ENCODE peak calls at places on chromosomes 2 and 18, in six cellular contexts. X, P, U, J, D and C are unnamed samples.

GRCh38 chr18:79523738-79524180 is 128.0 kb downstream of the NFATC1 start:
- DNase-seq in U (peak), P (peak), X (no peak), D (peak), J (no peak), C (no peak)

GRCh38 chr2:72963423-72964145 is 46.3 kb downstream of the EMX1 start:
- DNase-seq in P (no peak), X (no peak), D (no peak), J (no peak), U (no peak), C (no peak)

GRCh38 chr2:2805263-2805662 is 474.2 kb upstream of the MYT1L start:
- DNase-seq in P (no peak), X (no peak), U (no peak), D (no peak), J (no peak), C (no peak)

GRCh38 chr18:31821452-31822171 is 60.9 kb upstream of the SLC25A52 start:
- DNase-seq in U (no peak), X (no peak), J (no peak), P (no peak), D (no peak), C (no peak)

GRCh38 chr2:27156739-27157475 is 8.1 kb downstream of the TCF23 start:
- DNase-seq in J (no peak), X (no peak), U (no peak), D (no peak), P (no peak), C (no peak)

GRCh38 chr18:54776282-54776977 is 51.8 kb upstream of the RAB27B start:
- DNase-seq in J (peak), X (no peak), U (peak), P (peak), D (peak), C (no peak)

GRCh38 chr2:168770796-168771195 is 31.6 kb upstream of the NOSTRIN start:
- DNase-seq in X (no peak), J (no peak), D (no peak), P (no peak), U (no peak), C (no peak)

GRCh38 chr2:240296611-240297552 is 138.6 kb upstream of the GPC1 start:
- DNase-seq in U (no peak), X (no peak), P (no peak), D (no peak), J (peak), C (no peak)

GRCh38 chr2:203404996-203405395 is 76.8 kb downstream of the ABI2 start:
- DNase-seq in D (no peak), J (no peak), X (no peak), P (no peak), U (no peak), C (no peak)

GRCh38 chr18:25350561-25351201 is 1.3 kb downstream of the ZNF521 start:
- DNase-seq in U (peak), P (peak), J (peak), D (peak), X (peak), C (peak)

GRCh38 chr2:94947097-94948016 is 76.1 kb downstream of the TEKT4 start:
- DNase-seq in J (no peak), P (no peak), U (peak), X (no peak), D (no peak), C (no peak)

GRCh38 chr2:150903461-150903860 is 358.2 kb downstream of the RBM43 start:
- DNase-seq in D (no peak), X (no peak), P (no peak), J (no peak), U (no peak), C (no peak)

GRCh38 chr2:25279091-25279651 is 62.6 kb downstream of the DNMT3A start:
- DNase-seq in X (no peak), P (no peak), D (peak), U (no peak), J (peak), C (peak)

GRCh38 chr18:46497129-46497528 is 159.9 kb downstream of the LOXHD1 start:
- DNase-seq in X (peak), P (peak), U (no peak), J (no peak), D (no peak), C (no peak)

GRCh38 chr18:7272268-7273049 is 41.6 kb downstream of the LRRC30 start:
- DNase-seq in U (peak), D (no peak), J (peak), X (peak), P (no peak), C (peak)

GRCh38 chr18:9096013-9096383 is 6.5 kb upstream of the NDUFV2 start:
- DNase-seq in X (no peak), J (no peak), P (no peak), U (no peak), D (no peak), C (no peak)